ENCODE peak calls at places on chromosomes 7 and 10, in ten cellular contexts. V is coronary artery, L is cardiac fibroblast, B is OCI-LY7, Y is mammary epithelial cell, O is lower lobe of right lung, I is brain microvascular endothelial cell, E is body of pancreas, U is tibial nerve, F is fibroblast of the aortic adventitia. N is an unnamed sample.
A peak's percentile ranks its signal among the peaks of the same experiment; 100 is the strongest.

GRCh38 chr7:131897016-131897789 is 340.8 kb upstream of the PODXL start:
- DNase-seq in F (peak; percentile 83), L (peak; percentile 52), E (no peak), U (no peak), Y (peak; percentile 52), B (no peak), I (peak; percentile 32), O (no peak), V (no peak), N (no peak)

GRCh38 chr10:6598679-6599078 is 18.6 kb upstream of the PRKCQ start:
- DNase-seq in Y (no peak), B (no peak), O (no peak), I (no peak), U (no peak), E (no peak), L (no peak), V (no peak), F (no peak), N (no peak)

GRCh38 chr10:44864637-44865288 is 46.4 kb upstream of the TMEM72 start:
- DNase-seq in F (peak; percentile 89), U (peak; percentile 95), L (peak; percentile 88), B (peak; percentile 67), Y (peak; percentile 69), E (peak; percentile 92), I (peak; percentile 88), V (peak; percentile 92), O (peak; percentile 91), N (peak; percentile 73)

GRCh38 chr10:84695983-84696382 is 367.6 kb downstream of the CCSER2 start:
- DNase-seq in O (no peak), F (no peak), U (no peak), Y (no peak), V (no peak), E (no peak), B (no peak), L (no peak), I (no peak), N (no peak)

GRCh38 chr10:117596666-117597065 is 54.1 kb downstream of the EMX2 start:
- DNase-seq in U (no peak), B (no peak), O (no peak), L (no peak), F (no peak), V (no peak), E (no peak), I (no peak), Y (no peak), N (no peak)

GRCh38 chr10:44567471-44567870 is 182.6 kb upstream of the CXCL12 start:
- DNase-seq in E (no peak), F (peak; percentile 56), B (no peak), I (no peak), L (peak; percentile 60), V (no peak), O (no peak), U (no peak), Y (no peak), N (no peak)

GRCh38 chr7:36651404-36651803 is 72.9 kb downstream of the AOAH start:
- DNase-seq in V (no peak), Y (peak; percentile 73), B (no peak), L (peak; percentile 76), O (no peak), U (no peak), I (peak; percentile 31), E (no peak), F (peak; percentile 84), N (no peak)

GRCh38 chr10:112732277-112732891 is 217.7 kb upstream of the TCF7L2 start:
- DNase-seq in V (no peak), B (peak; percentile 1), F (no peak), E (no peak), L (peak; percentile 35), O (no peak), I (no peak), U (no peak), Y (peak; percentile 57), N (no peak)

GRCh38 chr7:35420657-35421056 is 166.8 kb upstream of the TBX20 start:
- DNase-seq in Y (no peak), E (no peak), B (no peak), V (no peak), L (peak; percentile 31), O (no peak), I (no peak), F (peak; percentile 12), U (no peak), N (no peak)

GRCh38 chr7:104980969-104981670 is 32.9 kb upstream of the KMT2E start:
- DNase-seq in O (no peak), B (peak; percentile 84), F (peak; percentile 74), I (no peak), U (no peak), V (no peak), E (no peak), Y (peak; percentile 51), L (peak; percentile 70), N (no peak)

GRCh38 chr10:78973901-78974408 is 94.8 kb upstream of the ZMIZ1 start:
- DNase-seq in V (peak; percentile 90), E (peak; percentile 79), Y (no peak), F (peak; percentile 76), I (peak; percentile 40), O (peak; percentile 82), B (peak; percentile 60), L (peak; percentile 88), U (peak; percentile 57), N (peak; percentile 65)
- TF ChIP-seq CTCF in V (no peak), E (no peak), Y (no peak), F (peak; percentile 18), I (no peak), O (no peak), B (no peak), L (no peak), U (peak; percentile 22), N (no peak)

GRCh38 chr10:132510174-132510611 is 27.4 kb upstream of the INPP5A start:
- DNase-seq in O (no peak), B (no peak), Y (no peak), E (no peak), I (no peak), U (no peak), F (no peak), L (no peak), V (peak; percentile 71), N (no peak)

GRCh38 chr10:132507467-132507955 is 30.1 kb upstream of the INPP5A start:
- DNase-seq in O (no peak), V (no peak), F (no peak), E (no peak), L (no peak), Y (no peak), U (no peak), I (no peak), B (no peak), N (no peak)

GRCh38 chr10:132509506-132510173 is 27.9 kb upstream of the INPP5A start:
- DNase-seq in I (no peak), O (no peak), L (no peak), E (no peak), F (no peak), V (peak; percentile 74), B (no peak), U (no peak), Y (no peak), N (no peak)

GRCh38 chr10:132507956-132508490 is 29.6 kb upstream of the INPP5A start:
- DNase-seq in E (no peak), L (no peak), V (peak; percentile 66), O (no peak), F (no peak), Y (no peak), B (no peak), U (no peak), I (no peak), N (no peak)

GRCh38 chr10:132508497-132509443 is 28.8 kb upstream of the INPP5A start:
- DNase-seq in U (no peak), V (peak; percentile 86), O (peak; percentile 51), Y (no peak), L (no peak), F (no peak), B (no peak), E (peak; percentile 71), I (no peak), N (no peak)
- TF ChIP-seq CTCF in U (peak; percentile 36), V (peak; percentile 28), O (peak; percentile 40), Y (no peak), L (no peak), F (no peak), B (no peak), E (peak; percentile 9), I (peak; percentile 27), N (no peak)

DNA sequence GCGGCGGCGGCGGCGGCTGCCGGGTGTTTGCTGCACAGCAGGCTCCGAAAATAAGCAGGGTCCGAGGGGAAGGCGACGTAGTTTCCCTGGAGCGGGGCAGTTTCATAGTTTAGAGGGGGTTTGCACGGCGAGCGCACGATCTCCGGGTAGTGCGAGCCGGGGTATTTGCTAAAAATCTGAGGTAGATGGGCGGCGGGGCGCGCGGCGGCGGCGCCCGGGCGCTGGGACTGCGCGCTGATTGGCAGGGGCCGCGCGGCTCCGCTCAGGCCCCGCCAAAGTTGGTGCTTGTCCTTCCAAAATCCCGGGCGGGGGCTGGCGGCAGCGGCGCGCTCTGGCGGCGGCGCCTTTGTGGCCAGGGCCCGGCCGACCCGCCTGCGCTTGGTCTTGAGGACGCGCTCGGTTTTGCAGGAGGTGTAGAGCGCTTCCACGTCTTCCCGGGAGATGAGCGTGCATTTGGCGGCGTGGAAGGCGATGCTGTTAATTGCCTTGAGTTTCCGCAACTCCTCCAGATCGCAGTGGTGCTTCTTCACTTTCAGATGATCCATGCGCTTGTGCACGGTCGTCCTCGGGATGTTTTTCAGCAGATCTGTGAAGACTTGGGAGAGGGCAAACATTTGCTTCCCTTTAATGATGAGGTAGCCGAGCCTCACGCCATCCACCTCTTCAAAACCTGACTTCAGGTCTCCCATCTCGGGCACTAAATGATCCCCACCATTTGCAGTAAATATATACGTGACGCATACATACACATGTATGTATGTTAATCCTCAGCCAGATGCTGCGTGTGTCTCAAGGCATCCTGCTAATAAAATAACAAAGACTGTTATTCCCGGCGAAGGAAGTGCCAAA is 8.1 kb downstream of the SKIDA1 start:
- DNase-seq in E (peak; percentile 53), O (peak; percentile 71), V (no peak), I (no peak), L (peak; percentile 61), B (peak; percentile 47), F (peak; percentile 63), U (no peak), Y (peak; percentile 59), N (no peak)
- TF ChIP-seq CTCF in E (no peak), O (no peak), V (no peak), I (no peak), L (no peak), B (peak; percentile 22), F (no peak), U (no peak), Y (no peak), N (no peak)

GRCh38 chr10:126907423-126907970 is 2.3 kb downstream of the DOCK1 start:
- DNase-seq in L (no peak), V (no peak), O (no peak), E (no peak), Y (no peak), I (no peak), U (no peak), B (no peak), F (no peak), N (no peak)

GRCh38 chr10:126910798-126911197 is 5.6 kb downstream of the DOCK1 start:
- DNase-seq in Y (no peak), L (no peak), I (no peak), O (no peak), E (no peak), U (no peak), V (no peak), F (peak; percentile 22), B (no peak), N (no peak)

GRCh38 chr10:126910196-126910595 is 5.0 kb downstream of the DOCK1 start:
- DNase-seq in E (no peak), Y (peak; percentile 23), F (no peak), L (no peak), I (no peak), O (no peak), U (no peak), B (no peak), V (no peak), N (no peak)

GRCh38 chr10:126908225-126908624 is 3.0 kb downstream of the DOCK1 start:
- DNase-seq in O (no peak), E (no peak), I (no peak), L (peak; percentile 17), V (no peak), F (peak; percentile 49), U (no peak), B (no peak), Y (no peak), N (no peak)

GRCh38 chr10:126908729-126909526 is 3.7 kb downstream of the DOCK1 start:
- DNase-seq in O (no peak), L (no peak), Y (no peak), F (peak; percentile 52), E (no peak), I (no peak), V (no peak), B (no peak), U (no peak), N (no peak)
- TF ChIP-seq CTCF in O (no peak), L (no peak), Y (no peak), F (no peak), E (no peak), I (no peak), V (no peak), B (no peak), U (no peak), N (no peak)